ENCODE peak calls at places on chromosomes 3 and 15, in six cellular contexts. I is RWPE2; Q is progenitor cell of endocrine pancreas; X is activated naive CD8-positive, alpha-beta T cell treated with anti-CD3 and anti-CD28 coated beads, Interleukin-2, amount 50 U/mL, for 24 hours; W is CMK; Z is NAMALWA. D is an unnamed sample.

GRCh38 chr15:57375827-57376694 is at the start of gene CGNL1:
- DNase-seq in I (no peak), Q (peak), Z (no peak), W (no peak), X (no peak), D (peak)

GRCh38 chr3:123039178-123039577 is 11.6 kb upstream of the SEMA5B start:
- DNase-seq in I (no peak), Q (no peak), Z (no peak), W (no peak), X (no peak), D (no peak)

GRCh38 chr3:50297384-50297775 is 1.8 kb downstream of the HYAL3 start:
- DNase-seq in Q (no peak), Z (no peak), X (no peak), I (no peak), W (no peak), D (no peak)

GRCh38 chr3:137224464-137224863 is 266.7 kb downstream of the IL20RB start:
- DNase-seq in W (no peak), I (no peak), Q (no peak), Z (no peak), X (no peak), D (no peak)

GRCh38 chr3:162879163-162879562 is 1382.6 kb downstream of the OTOL1 start:
- DNase-seq in X (no peak), I (no peak), Q (no peak), Z (no peak), W (no peak), D (no peak)

GRCh38 chr15:64386291-64386690 is 1.3 kb upstream of the TRIP4 start:
- DNase-seq in Z (no peak), I (no peak), X (no peak), Q (no peak), W (no peak), D (no peak)

GRCh38 chr3:9397911-9398714 is 698 bp downstream of the SETD5 start:
- DNase-seq in W (no peak), Z (peak), I (peak), X (peak), Q (peak), D (peak)

GRCh38 chr3:73804204-73804603 is 179.5 kb upstream of the PDZRN3 start:
- DNase-seq in Q (no peak), X (no peak), W (no peak), I (no peak), Z (no peak), D (no peak)

GRCh38 chr3:78644847-78645246 is 1123.0 kb downstream of the ROBO1 start:
- DNase-seq in X (no peak), Z (no peak), I (no peak), Q (no peak), W (no peak), D (no peak)

GRCh38 chr15:69389426-69389825 is 24.7 kb upstream of the KIF23 start:
- DNase-seq in Q (no peak), W (no peak), I (no peak), X (no peak), Z (no peak), D (no peak)

GRCh38 chr3:127732303-127732702 is 59.6 kb downstream of the ABTB1 start:
- DNase-seq in X (no peak), I (no peak), Z (no peak), W (peak), Q (no peak), D (no peak)

GRCh38 chr3:158532099-158532734 is 38.8 kb upstream of the MLF1 start:
- DNase-seq in W (peak), Q (no peak), X (no peak), Z (peak), I (no peak), D (peak)

GRCh38 chr3:61813656-61814055 is 252.3 kb downstream of the PTPRG start:
- DNase-seq in W (no peak), I (no peak), Z (no peak), X (no peak), Q (no peak), D (no peak)

GRCh38 chr3:45048244-45048643 is 22.1 kb downstream of the CLEC3B start:
- DNase-seq in W (no peak), Q (no peak), I (no peak), Z (no peak), X (no peak), D (peak)

GRCh38 chr15:68321229-68321628 is 43.7 kb downstream of the FEM1B start:
- DNase-seq in I (no peak), Z (no peak), W (no peak), Q (no peak), X (no peak), D (no peak)

GRCh38 chr3:126287536-126288181 is 69.5 kb downstream of the KLF15 start:
- DNase-seq in Z (peak), Q (no peak), W (no peak), I (no peak), X (no peak), D (peak)

GRCh38 chr3:172061724-172062184 is 22.4 kb downstream of the FNDC3B start:
- DNase-seq in Q (no peak), I (no peak), W (no peak), Z (peak), X (no peak), D (peak)

GRCh38 chr3:55636300-55637195 is 149.4 kb upstream of the WNT5A start:
- DNase-seq in W (no peak), Z (no peak), I (no peak), Q (no peak), X (no peak), D (no peak)

GRCh38 chr15:67803996-67804843 is 21.1 kb upstream of the SKOR1 start:
- DNase-seq in W (no peak), X (no peak), Z (no peak), Q (no peak), I (no peak), D (no peak)

GRCh38 chr3:27720899-27721716 is 1.0 kb downstream of the EOMES start:
- DNase-seq in Q (no peak), Z (no peak), W (no peak), I (no peak), X (no peak), D (no peak)

GRCh38 chr3:69761896-69762789 is 22.9 kb downstream of the MITF start:
- DNase-seq in I (no peak), W (no peak), X (no peak), Z (no peak), Q (no peak), D (peak)

GRCh38 chr15:45200799-45201556 is 13.2 kb upstream of the SHF start:
- DNase-seq in Q (peak), W (peak), Z (peak), X (peak), I (peak), D (peak)